ENCODE peak calls at places on chromosomes 12 and 14, in seven cellular contexts. D, R, Q, M, L, F and Z are unnamed samples.
A peak's percentile ranks its signal among the peaks of the same experiment; 100 is the strongest.

GRCh38 chr12:81147286-81147919 is 69.5 kb downstream of the ACSS3 start:
- DNase-seq in Q (no peak), L (peak; percentile 25), M (no peak), F (no peak), R (no peak), D (no peak), Z (no peak)

GRCh38 chr12:402127-402456 is 648 bp downstream of the CCDC77 start:
- DNase-seq in M (no peak), F (no peak), D (no peak), R (no peak), L (peak; percentile 42), Q (peak; percentile 32), Z (peak; percentile 50)

GRCh38 chr12:127455347-127456265 is 811.4 kb upstream of the TMEM132C start:
- DNase-seq in F (peak; percentile 90), Q (peak; percentile 36), R (no peak), L (no peak), M (no peak), D (no peak), Z (no peak)

GRCh38 chr14:99769799-99770198 is 23.4 kb upstream of the EML1 start:
- DNase-seq in F (no peak), R (no peak), Q (no peak), L (no peak), M (no peak), D (no peak), Z (no peak)

GRCh38 chr12:65878540-65878939 is 54.3 kb downstream of the HMGA2 start:
- DNase-seq in D (no peak), L (no peak), Q (no peak), F (no peak), R (no peak), M (no peak), Z (peak; percentile 91)

GRCh38 chr12:112111931-112112330 is 3.3 kb upstream of the NAA25 start:
- DNase-seq in D (no peak), Q (no peak), M (no peak), L (no peak), F (no peak), R (no peak), Z (no peak)

GRCh38 chr12:45991289-45992249 is 1.2 kb upstream of the SCAF11 start:
- DNase-seq in M (peak; percentile 74), R (peak; percentile 59), Q (peak; percentile 79), D (no peak), F (peak; percentile 67), L (peak; percentile 76), Z (peak; percentile 83)

GRCh38 chr12:79016181-79016580 is 151.6 kb downstream of the SYT1 start:
- DNase-seq in Q (no peak), M (no peak), F (no peak), L (no peak), R (no peak), D (no peak), Z (no peak)

GRCh38 chr12:21940549-21940948 is 677 bp downstream of the ABCC9 start:
- DNase-seq in F (no peak), R (no peak), D (no peak), L (no peak), Q (no peak), M (no peak), Z (no peak)

GRCh38 chr14:98198385-98198784 is 1073.6 kb downstream of the BCL11B start:
- DNase-seq in L (no peak), D (no peak), Q (no peak), M (no peak), F (no peak), R (no peak), Z (no peak)

DNA sequence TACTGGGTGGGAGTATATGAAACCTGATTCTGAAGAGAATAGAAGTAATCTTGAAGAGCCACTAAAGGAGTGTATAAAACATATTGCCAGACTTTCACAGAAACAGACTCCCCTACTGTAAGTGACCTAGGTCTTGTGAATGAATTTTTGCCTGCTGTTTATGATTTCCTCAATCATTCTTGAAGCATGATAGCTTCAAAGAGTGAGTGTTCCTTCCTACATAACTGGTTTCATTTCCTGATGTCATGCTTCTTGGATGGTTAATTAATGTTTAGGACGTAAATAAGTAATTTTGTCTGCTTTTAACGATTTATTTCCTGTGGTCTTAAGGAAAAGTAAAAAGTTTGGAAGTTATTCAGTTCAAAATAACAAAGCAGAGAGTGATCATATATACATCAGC is 129.8 kb downstream of the PIK3C2G start:
- DNase-seq in L (no peak), F (no peak), M (no peak), Q (no peak), R (no peak), D (no peak), Z (no peak)
- TF ChIP-seq JUND in L (no peak), F (no peak), M (no peak), Q (no peak), R (no peak), D (no peak), Z (no peak)

GRCh38 chr14:59134307-59134706 is 54.2 kb upstream of the DAAM1 start:
- DNase-seq in M (no peak), D (no peak), Q (no peak), L (peak; percentile 5), F (no peak), R (no peak), Z (no peak)

GRCh38 chr14:59130472-59130871 is 58.0 kb upstream of the DAAM1 start:
- DNase-seq in D (no peak), M (no peak), L (no peak), Q (no peak), R (no peak), F (no peak), Z (no peak)

GRCh38 chr14:59133709-59134108 is 54.8 kb upstream of the DAAM1 start:
- DNase-seq in L (no peak), M (no peak), D (no peak), Q (no peak), R (no peak), F (no peak), Z (no peak)

GRCh38 chr14:59131926-59132763 is 56.3 kb upstream of the DAAM1 start:
- DNase-seq in M (no peak), L (no peak), D (no peak), Q (no peak), F (no peak), R (no peak), Z (no peak)

DNA sequence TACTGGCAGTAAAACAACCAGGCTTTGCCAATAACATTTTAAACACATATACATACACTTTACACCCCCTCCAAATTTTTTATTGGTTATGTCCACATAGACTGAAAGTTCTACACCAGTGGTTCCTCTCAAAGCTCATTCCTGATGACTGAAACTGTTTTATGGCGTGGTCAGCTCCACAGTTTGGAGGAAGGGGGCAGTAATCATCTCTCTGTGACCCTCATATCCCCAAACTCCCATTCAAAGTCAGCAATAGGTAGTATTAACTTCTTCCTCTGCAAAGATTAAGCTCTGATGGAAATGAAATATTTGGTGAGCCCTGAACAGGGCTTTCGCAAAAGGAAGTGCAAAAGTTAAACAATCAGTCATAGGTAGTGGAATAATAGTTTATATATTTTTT is 55.3 kb upstream of the DAAM1 start:
- DNase-seq in L (no peak), F (no peak), R (no peak), Q (no peak), M (no peak), D (no peak), Z (no peak)
- TF ChIP-seq JUND in L (no peak), F (no peak), R (no peak), Q (no peak), M (no peak), D (no peak), Z (no peak)

GRCh38 chr14:92248638-92249037 is 74.3 kb upstream of the SLC24A4 start:
- DNase-seq in L (no peak), Q (no peak), D (no peak), F (no peak), R (no peak), M (no peak), Z (no peak)

GRCh38 chr14:92253381-92253894 is 69.5 kb upstream of the SLC24A4 start:
- DNase-seq in R (no peak), M (no peak), D (no peak), L (no peak), F (peak; percentile 69), Q (no peak), Z (peak; percentile 52)

GRCh38 chr14:92247937-92248336 is 75.0 kb upstream of the SLC24A4 start:
- DNase-seq in L (no peak), M (no peak), F (no peak), R (no peak), Q (no peak), D (no peak), Z (no peak)

GRCh38 chr14:92254786-92255185 is 68.2 kb upstream of the SLC24A4 start:
- DNase-seq in R (no peak), M (no peak), D (no peak), F (peak; percentile 71), Q (no peak), L (no peak), Z (no peak)

DNA sequence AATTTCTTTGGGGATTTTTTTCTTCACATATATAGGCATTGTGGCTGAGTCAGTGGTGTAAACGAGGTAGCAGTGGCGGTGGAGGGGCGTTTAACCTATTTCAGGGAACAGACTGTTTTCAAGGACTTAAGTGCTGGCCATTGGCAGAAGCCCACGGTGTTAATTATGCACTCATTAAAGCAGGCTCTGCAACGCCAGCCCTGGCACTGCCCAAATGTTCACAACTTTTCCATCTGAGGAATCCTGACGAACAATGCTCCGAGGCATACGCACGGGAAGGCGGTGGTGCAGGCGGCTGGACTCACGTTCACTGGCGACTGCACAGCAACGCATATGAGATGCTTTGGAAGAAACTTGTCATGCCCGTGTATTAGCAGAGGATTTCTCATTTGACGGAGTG is 70.7 kb upstream of the SLC24A4 start:
- DNase-seq in D (no peak), R (no peak), Q (no peak), M (no peak), F (no peak), L (no peak), Z (no peak)
- TF ChIP-seq JUND in D (no peak), R (no peak), Q (no peak), M (no peak), F (no peak), L (no peak), Z (no peak)

GRCh38 chr12:71440393-71441349 is 1.1 kb downstream of the LGR5 start:
- DNase-seq in Q (peak; percentile 62), D (no peak), M (no peak), R (no peak), L (peak; percentile 96), F (peak; percentile 65), Z (no peak)
- TF ChIP-seq JUND in Q (no peak), D (no peak), M (no peak), R (no peak), L (peak; percentile 78), F (no peak), Z (no peak)

GRCh38 chr12:94714378-94714777 is 64.0 kb upstream of the TMCC3 start:
- DNase-seq in L (no peak), Q (no peak), R (no peak), D (no peak), F (no peak), M (no peak), Z (no peak)
- TF ChIP-seq JUND in L (no peak), Q (no peak), R (no peak), D (no peak), F (no peak), M (no peak), Z (no peak)